ENCODE peak calls at places on chromosomes 11 and 22, in four cellular contexts. One of them, this sample, is unnamed.
A peak's percentile ranks its signal among the peaks of the same experiment; 100 is the strongest.

GRCh38 chr11:119891392-119891791 is 162.4 kb upstream of the NECTIN1 start:
- DNase-seq in psoas muscle: no peak
- DNase-seq in GM13977: no peak
- DNase-seq in AG09319: no peak
- DNase-seq in this sample: no peak

GRCh38 chr11:208177-208916 is 839 bp downstream of the RIC8A start:
- DNase-seq in psoas muscle: peak; percentile 90
- DNase-seq in GM13977: peak; percentile 96
- DNase-seq in AG09319: no peak
- DNase-seq in this sample: no peak

GRCh38 chr11:65593518-65594414 is 1.8 kb downstream of the KCNK7 start:
- DNase-seq in psoas muscle: peak; percentile 87
- DNase-seq in GM13977: peak; percentile 79
- DNase-seq in AG09319: no peak
- DNase-seq in this sample: no peak

GRCh38 chr22:35109613-35110012 is 43.7 kb downstream of the ISX start:
- DNase-seq in psoas muscle: no peak
- DNase-seq in GM13977: no peak
- DNase-seq in AG09319: no peak
- DNase-seq in this sample: no peak

GRCh38 chr11:110856993-110857812 is 145.0 kb upstream of the ARHGAP20 start:
- DNase-seq in psoas muscle: no peak
- DNase-seq in GM13977: no peak
- DNase-seq in AG09319: no peak
- DNase-seq in this sample: no peak

GRCh38 chr22:35688913-35689675 is 28.6 kb upstream of the APOL5 start:
- DNase-seq in psoas muscle: no peak
- DNase-seq in GM13977: no peak
- DNase-seq in AG09319: no peak
- DNase-seq in this sample: no peak

GRCh38 chr22:26590525-26590858 is 560 bp upstream of the TPST2 start:
- DNase-seq in psoas muscle: no peak
- DNase-seq in GM13977: no peak
- DNase-seq in AG09319: no peak
- DNase-seq in this sample: no peak

GRCh38 chr11:124861670-124862069 is 3.6 kb upstream of the ROBO3 start:
- DNase-seq in psoas muscle: no peak
- DNase-seq in GM13977: no peak
- DNase-seq in AG09319: no peak
- DNase-seq in this sample: no peak

GRCh38 chr11:102940714-102941588 is 14.6 kb downstream of the MMP13 start:
- DNase-seq in psoas muscle: no peak
- DNase-seq in GM13977: peak; percentile 55
- DNase-seq in AG09319: no peak
- DNase-seq in this sample: peak; percentile 22

GRCh38 chr11:71481101-71481960 is 28.3 kb downstream of the NADSYN1 start:
- DNase-seq in psoas muscle: no peak
- DNase-seq in GM13977: no peak
- DNase-seq in AG09319: no peak
- DNase-seq in this sample: no peak

GRCh38 chr11:120536091-120536796 is 24.7 kb downstream of the GRIK4 start:
- DNase-seq in psoas muscle: no peak
- DNase-seq in GM13977: no peak
- DNase-seq in AG09319: no peak
- DNase-seq in this sample: no peak

GRCh38 chr11:6414874-6415328 is 4.0 kb downstream of the APBB1 start:
- DNase-seq in psoas muscle: no peak
- DNase-seq in GM13977: no peak
- DNase-seq in AG09319: no peak
- DNase-seq in this sample: no peak

GRCh38 chr11:116072133-116072532 is 567.9 kb upstream of the CADM1 start:
- DNase-seq in psoas muscle: no peak
- DNase-seq in GM13977: no peak
- DNase-seq in AG09319: no peak
- DNase-seq in this sample: no peak

GRCh38 chr11:127376316-127376715 is 375.7 kb upstream of the KIRREL3 start:
- DNase-seq in psoas muscle: no peak
- DNase-seq in GM13977: no peak
- DNase-seq in AG09319: no peak
- DNase-seq in this sample: no peak

GRCh38 chr22:41285441-41285819 is 557 bp downstream of the RANGAP1 start:
- DNase-seq in psoas muscle: peak; percentile 74
- DNase-seq in GM13977: peak; percentile 79
- DNase-seq in AG09319: peak; percentile 50
- DNase-seq in this sample: no peak

GRCh38 chr11:12028303-12028702 is 19.9 kb upstream of the DKK3 start:
- DNase-seq in psoas muscle: no peak
- DNase-seq in GM13977: peak; percentile 1
- DNase-seq in AG09319: no peak
- DNase-seq in this sample: no peak

GRCh38 chr11:100682247-100682969 is 4.7 kb upstream of the ARHGAP42 start:
- DNase-seq in psoas muscle: no peak
- DNase-seq in GM13977: no peak
- DNase-seq in AG09319: no peak
- DNase-seq in this sample: no peak

GRCh38 chr11:94543695-94544581 is at the start of gene FUT4:
- DNase-seq in psoas muscle: peak; percentile 91
- DNase-seq in GM13977: peak; percentile 88
- DNase-seq in AG09319: peak; percentile 43
- DNase-seq in this sample: peak; percentile 31

GRCh38 chr11:128828350-128828749 is 38.7 kb downstream of the KCNJ1 start:
- DNase-seq in psoas muscle: no peak
- DNase-seq in GM13977: no peak
- DNase-seq in AG09319: no peak
- DNase-seq in this sample: no peak

GRCh38 chr22:47337161-47337621 is 574.7 kb downstream of the TBC1D22A start:
- DNase-seq in psoas muscle: no peak
- DNase-seq in GM13977: no peak
- DNase-seq in AG09319: no peak
- DNase-seq in this sample: peak; percentile 32

GRCh38 chr22:49062155-49063039 is 765.3 kb downstream of the BRD1 start:
- DNase-seq in psoas muscle: peak; percentile 30
- DNase-seq in GM13977: no peak
- DNase-seq in AG09319: no peak
- DNase-seq in this sample: no peak

GRCh38 chr22:42993651-42994275 is 21.2 kb downstream of the PACSIN2 start:
- DNase-seq in psoas muscle: no peak
- DNase-seq in GM13977: no peak
- DNase-seq in AG09319: no peak
- DNase-seq in this sample: no peak

GRCh38 chr22:48261706-48262105 is 1499.3 kb downstream of the TBC1D22A start:
- DNase-seq in psoas muscle: no peak
- DNase-seq in GM13977: no peak
- DNase-seq in AG09319: no peak
- DNase-seq in this sample: no peak

GRCh38 chr11:126410649-126411048 is 55.2 kb downstream of the ST3GAL4 start:
- DNase-seq in psoas muscle: peak; percentile 57
- DNase-seq in GM13977: no peak
- DNase-seq in AG09319: peak; percentile 14
- DNase-seq in this sample: no peak

GRCh38 chr11:88709567-88709966 is 356.2 kb downstream of the GRM5 start:
- DNase-seq in psoas muscle: no peak
- DNase-seq in GM13977: no peak
- DNase-seq in AG09319: no peak
- DNase-seq in this sample: no peak

DNA sequence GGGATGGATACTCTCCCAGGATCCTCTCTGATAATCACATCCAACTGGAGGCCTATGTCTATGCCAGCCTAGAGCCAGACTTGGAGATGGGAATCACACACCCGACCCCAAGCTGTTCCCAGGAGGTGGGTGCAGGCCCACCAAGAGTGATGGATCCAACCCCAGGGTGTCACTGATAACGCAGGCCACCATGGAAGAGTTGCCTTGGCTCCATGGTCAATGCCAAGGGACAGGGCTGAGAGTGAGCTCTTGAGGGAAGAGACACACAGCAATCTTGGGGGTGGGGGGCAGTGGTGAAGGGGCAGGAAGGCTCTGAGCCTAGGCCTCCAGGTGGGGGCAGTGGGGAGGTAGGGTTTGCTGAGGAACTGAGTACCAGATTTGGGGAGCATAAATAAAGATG is 16.9 kb downstream of the TUB start:
- DNase-seq in psoas muscle: no peak
- DNase-seq in GM13977: no peak
- DNase-seq in AG09319: no peak
- DNase-seq in this sample: no peak
- TF ChIP-seq CTCF in psoas muscle: no peak
- TF ChIP-seq CTCF in GM13977: no peak
- TF ChIP-seq CTCF in AG09319: no peak
- TF ChIP-seq CTCF in this sample: no peak

GRCh38 chr11:63829823-63830489 is 9.0 kb upstream of the MARK2 start:
- DNase-seq in psoas muscle: no peak
- DNase-seq in GM13977: no peak
- DNase-seq in AG09319: no peak
- DNase-seq in this sample: no peak
- TF ChIP-seq CTCF in psoas muscle: no peak
- TF ChIP-seq CTCF in GM13977: peak; percentile 50
- TF ChIP-seq CTCF in AG09319: peak; percentile 28
- TF ChIP-seq CTCF in this sample: peak; percentile 49

GRCh38 chr22:17300926-17301325 is 68.3 kb upstream of the CECR2 start:
- DNase-seq in psoas muscle: no peak
- DNase-seq in GM13977: no peak
- DNase-seq in AG09319: no peak
- DNase-seq in this sample: no peak

GRCh38 chr22:17302616-17303015 is 66.6 kb upstream of the CECR2 start:
- DNase-seq in psoas muscle: no peak
- DNase-seq in GM13977: no peak
- DNase-seq in AG09319: no peak
- DNase-seq in this sample: no peak

GRCh38 chr22:17305076-17305475 is 64.2 kb upstream of the CECR2 start:
- DNase-seq in psoas muscle: no peak
- DNase-seq in GM13977: no peak
- DNase-seq in AG09319: no peak
- DNase-seq in this sample: no peak

GRCh38 chr22:17303441-17303839 is 65.8 kb upstream of the CECR2 start:
- DNase-seq in psoas muscle: no peak
- DNase-seq in GM13977: no peak
- DNase-seq in AG09319: no peak
- DNase-seq in this sample: no peak

GRCh38 chr22:17303840-17304779 is 65.2 kb upstream of the CECR2 start:
- DNase-seq in psoas muscle: no peak
- DNase-seq in GM13977: peak; percentile 77
- DNase-seq in AG09319: no peak
- DNase-seq in this sample: no peak
- TF ChIP-seq CTCF in psoas muscle: no peak
- TF ChIP-seq CTCF in GM13977: no peak
- TF ChIP-seq CTCF in AG09319: no peak
- TF ChIP-seq CTCF in this sample: no peak

GRCh38 chr11:3049430-3050243 is 7.6 kb downstream of the CARS1 start:
- DNase-seq in psoas muscle: peak; percentile 95
- DNase-seq in GM13977: peak; percentile 91
- DNase-seq in AG09319: peak; percentile 91
- DNase-seq in this sample: peak; percentile 78
- TF ChIP-seq CTCF in psoas muscle: peak; percentile 12
- TF ChIP-seq CTCF in GM13977: peak; percentile 56
- TF ChIP-seq CTCF in AG09319: peak; percentile 64
- TF ChIP-seq CTCF in this sample: peak; percentile 45

GRCh38 chr11:86802146-86802545 is 1.8 kb downstream of the PRSS23 start:
- DNase-seq in psoas muscle: no peak
- DNase-seq in GM13977: no peak
- DNase-seq in AG09319: no peak
- DNase-seq in this sample: no peak

GRCh38 chr11:86800956-86801264 is 568 bp downstream of the PRSS23 start:
- DNase-seq in psoas muscle: no peak
- DNase-seq in GM13977: no peak
- DNase-seq in AG09319: no peak
- DNase-seq in this sample: no peak

GRCh38 chr11:86798988-86799387 is 1.4 kb upstream of the PRSS23 start:
- DNase-seq in psoas muscle: no peak
- DNase-seq in GM13977: no peak
- DNase-seq in AG09319: peak; percentile 57
- DNase-seq in this sample: no peak

GRCh38 chr11:86800076-86800955 is at the start of gene PRSS23:
- DNase-seq in psoas muscle: peak; percentile 84
- DNase-seq in GM13977: peak; percentile 52
- DNase-seq in AG09319: peak; percentile 40
- DNase-seq in this sample: no peak

DNA sequence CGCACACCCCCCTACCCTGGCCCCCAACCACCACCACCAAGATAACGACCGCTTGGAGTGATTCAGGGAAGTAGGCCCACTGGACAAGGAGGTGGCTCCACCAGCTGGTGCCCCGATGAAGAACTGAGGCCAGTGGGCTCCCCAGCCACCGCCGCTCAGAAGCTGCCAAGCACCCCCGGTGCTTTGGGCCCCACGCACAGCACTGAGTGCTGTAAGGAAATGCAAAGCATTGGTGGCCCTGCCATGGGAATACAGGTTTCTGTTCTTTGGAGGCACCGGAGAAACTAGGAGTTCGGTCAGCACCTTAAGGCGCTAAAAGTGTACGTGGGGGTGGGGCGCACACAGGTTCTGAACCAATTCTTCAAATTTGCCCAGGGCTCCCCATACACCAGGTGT is 664 bp upstream of the PRSS23 start:
- DNase-seq in psoas muscle: no peak
- DNase-seq in GM13977: no peak
- DNase-seq in AG09319: no peak
- DNase-seq in this sample: no peak
- TF ChIP-seq CTCF in psoas muscle: no peak
- TF ChIP-seq CTCF in GM13977: no peak
- TF ChIP-seq CTCF in AG09319: no peak
- TF ChIP-seq CTCF in this sample: no peak

GRCh38 chr11:83220279-83220678 is 26.8 kb downstream of the ANKRD42 start:
- DNase-seq in psoas muscle: no peak
- DNase-seq in GM13977: no peak
- DNase-seq in AG09319: no peak
- DNase-seq in this sample: no peak

GRCh38 chr11:83221694-83222093 is 28.2 kb downstream of the ANKRD42 start:
- DNase-seq in psoas muscle: no peak
- DNase-seq in GM13977: no peak
- DNase-seq in AG09319: no peak
- DNase-seq in this sample: no peak

GRCh38 chr11:83222499-83222898 is 29.0 kb downstream of the ANKRD42 start:
- DNase-seq in psoas muscle: no peak
- DNase-seq in GM13977: no peak
- DNase-seq in AG09319: no peak
- DNase-seq in this sample: no peak

GRCh38 chr11:83223457-83223856 is 29.9 kb downstream of the ANKRD42 start:
- DNase-seq in psoas muscle: no peak
- DNase-seq in GM13977: no peak
- DNase-seq in AG09319: no peak
- DNase-seq in this sample: no peak

GRCh38 chr11:83219095-83219494 is 25.6 kb downstream of the ANKRD42 start:
- DNase-seq in psoas muscle: no peak
- DNase-seq in GM13977: no peak
- DNase-seq in AG09319: no peak
- DNase-seq in this sample: no peak
- TF ChIP-seq CTCF in psoas muscle: peak; percentile 9
- TF ChIP-seq CTCF in GM13977: peak; percentile 16
- TF ChIP-seq CTCF in AG09319: no peak
- TF ChIP-seq CTCF in this sample: peak; percentile 30

GRCh38 chr11:14094481-14095037 is 132.0 kb downstream of the SPON1 start:
- DNase-seq in psoas muscle: no peak
- DNase-seq in GM13977: no peak
- DNase-seq in AG09319: no peak
- DNase-seq in this sample: no peak
- TF ChIP-seq CTCF in psoas muscle: no peak
- TF ChIP-seq CTCF in GM13977: no peak
- TF ChIP-seq CTCF in AG09319: no peak
- TF ChIP-seq CTCF in this sample: no peak

GRCh38 chr11:1807628-1807995 is 27.2 kb upstream of the SYT8 start:
- DNase-seq in psoas muscle: no peak
- DNase-seq in GM13977: no peak
- DNase-seq in AG09319: no peak
- DNase-seq in this sample: no peak
- TF ChIP-seq CTCF in psoas muscle: no peak
- TF ChIP-seq CTCF in GM13977: no peak
- TF ChIP-seq CTCF in AG09319: no peak
- TF ChIP-seq CTCF in this sample: peak; percentile 11